ENCODE peak calls at places on chromosome 4, in six cellular contexts. C is activated CD4-positive, alpha-beta T cell treated with anti-CD3 and anti-CD28 coated beads, Interleukin-2, amount 10 ng/mL, durations not matched to agents 7 days and 5 days; N is AG04450; E is HS-5; D is activated gamma-delta T cell treated with Interleukin-2 at 50 U/mL for 16 hours; T is SW480. R is an unnamed sample.

GRCh38 chr4:7805533-7806079 is 134.1 kb downstream of the AFAP1 start:
- DNase-seq in D (no peak), C (no peak), N (peak; percentile 85), E (peak; percentile 88), T (peak; percentile 11), R (no peak)

GRCh38 chr4:3320361-3321023 is 27.7 kb downstream of the RGS12 start:
- DNase-seq in N (no peak), E (no peak), C (no peak), T (no peak), D (no peak), R (no peak)

GRCh38 chr4:21649691-21650090 is 298.9 kb downstream of the KCNIP4 start:
- DNase-seq in D (no peak), T (no peak), C (no peak), E (no peak), N (no peak), R (no peak)

GRCh38 chr4:141609243-141609642 is 27.1 kb upstream of the IL15 start:
- DNase-seq in T (no peak), C (no peak), D (no peak), N (no peak), E (no peak), R (no peak)

GRCh38 chr4:34182346-34182745 is 2062.0 kb downstream of the ARAP2 start:
- DNase-seq in N (no peak), C (no peak), E (no peak), D (no peak), T (no peak), R (no peak)

GRCh38 chr4:156764145-156764544 is 207.5 kb downstream of the PDGFC start:
- DNase-seq in E (peak; percentile 37), T (no peak), N (no peak), D (no peak), C (no peak), R (no peak)

GRCh38 chr4:87589531-87589930 is 18.8 kb upstream of the DSPP start:
- DNase-seq in C (no peak), T (no peak), E (peak; percentile 85), D (no peak), N (peak; percentile 56), R (no peak)

GRCh38 chr4:66574145-66574978 is 904.1 kb upstream of the EPHA5 start:
- DNase-seq in N (no peak), C (no peak), D (no peak), E (peak; percentile 77), T (no peak), R (no peak)

GRCh38 chr4:8110071-8110986 is 48.3 kb downstream of the ABLIM2 start:
- DNase-seq in C (no peak), N (no peak), E (no peak), T (no peak), D (no peak), R (no peak)

GRCh38 chr4:171718069-171718468 is 95.1 kb upstream of the GALNTL6 start:
- DNase-seq in E (no peak), N (no peak), D (no peak), T (no peak), C (no peak), R (no peak)

GRCh38 chr4:155889946-155890345 is 13.6 kb upstream of the TDO2 start:
- DNase-seq in D (no peak), C (no peak), E (no peak), T (no peak), N (no peak), R (no peak)

GRCh38 chr4:55001538-55001937 is 123.9 kb downstream of the KDR start:
- DNase-seq in N (no peak), T (no peak), C (no peak), D (no peak), E (no peak), R (no peak)

GRCh38 chr4:160745126-160745525 is 1418.7 kb downstream of the FSTL5 start:
- DNase-seq in N (no peak), T (no peak), C (no peak), D (no peak), E (peak; percentile 3), R (no peak)

GRCh38 chr4:103994059-103994458 is 274.3 kb upstream of the TACR3 start:
- DNase-seq in D (no peak), T (peak; percentile 9), C (no peak), E (no peak), N (no peak), R (no peak)

GRCh38 chr4:176099314-176099713 is 33.7 kb downstream of the WDR17 start:
- DNase-seq in D (no peak), E (no peak), C (no peak), T (no peak), N (no peak), R (no peak)

GRCh38 chr4:3630934-3631585 is 98.8 kb upstream of the LRPAP1 start:
- DNase-seq in C (no peak), D (no peak), T (no peak), N (no peak), E (no peak), R (no peak)

GRCh38 chr4:186137193-186137792 is 32.8 kb downstream of the FAM149A start:
- DNase-seq in E (no peak), C (no peak), N (no peak), D (no peak), T (peak; percentile 21), R (no peak)

GRCh38 chr4:52144303-52144849 is 93.3 kb downstream of the SPATA18 start:
- DNase-seq in N (no peak), E (no peak), D (no peak), T (no peak), C (no peak), R (no peak)

GRCh38 chr4:47287735-47288134 is 175.8 kb downstream of the COMMD8 start:
- DNase-seq in N (peak; percentile 34), E (peak; percentile 10), T (peak; percentile 12), C (no peak), D (no peak), R (no peak)

GRCh38 chr4:26474551-26474950 is 15.7 kb downstream of the CCKAR start:
- DNase-seq in D (no peak), C (no peak), T (no peak), E (no peak), N (no peak), R (no peak)

GRCh38 chr4:6290769-6291547 is 21.3 kb downstream of the WFS1 start:
- DNase-seq in C (no peak), N (no peak), T (no peak), D (no peak), E (no peak), R (no peak)

GRCh38 chr4:48939785-48940184 is 33.2 kb upstream of the OCIAD2 start:
- DNase-seq in N (peak; percentile 39), C (no peak), T (peak; percentile 58), D (no peak), E (peak; percentile 71), R (no peak)

GRCh38 chr4:20809796-20810195 is 109.5 kb downstream of the PACRGL start:
- DNase-seq in T (peak; percentile 33), D (no peak), E (no peak), C (no peak), N (no peak), R (no peak)

GRCh38 chr4:13522282-13523104 is 21.8 kb downstream of the NKX3-2 start:
- DNase-seq in C (no peak), D (no peak), T (no peak), N (no peak), E (no peak), R (no peak)

GRCh38 chr4:86685401-86685800 is 91.3 kb downstream of the PTPN13 start:
- DNase-seq in D (no peak), T (no peak), C (no peak), N (no peak), E (no peak), R (no peak)

GRCh38 chr4:13367244-13367643 is 116.9 kb downstream of the RAB28 start:
- DNase-seq in T (no peak), E (no peak), N (no peak), C (no peak), D (no peak), R (no peak)

GRCh38 chr4:82621212-82621611 is 59.4 kb upstream of the TMEM150C start:
- DNase-seq in D (no peak), T (no peak), N (no peak), E (no peak), C (no peak), R (no peak)

GRCh38 chr4:120156115-120156718 is 89.6 kb upstream of the MAD2L1 start:
- DNase-seq in N (peak; percentile 49), E (peak; percentile 50), T (peak; percentile 27), C (peak; percentile 60), D (peak; percentile 15), R (peak; percentile 33)

GRCh38 chr4:1221155-1221870 is 27.6 kb downstream of the CTBP1 start:
- DNase-seq in E (no peak), C (no peak), T (no peak), N (no peak), D (no peak), R (no peak)

GRCh38 chr4:181261279-181261678 is 981.9 kb upstream of the TENM3 start:
- DNase-seq in T (no peak), C (no peak), E (no peak), D (no peak), N (peak; percentile 3), R (no peak)

GRCh38 chr4:33780952-33781655 is 2463.2 kb downstream of the ARAP2 start:
- DNase-seq in E (peak; percentile 59), N (no peak), C (no peak), T (peak; percentile 8), D (no peak), R (no peak)

GRCh38 chr4:101563126-101563525 is 215.8 kb upstream of the PPP3CA start:
- DNase-seq in C (no peak), D (no peak), E (no peak), N (no peak), T (no peak), R (no peak)

GRCh38 chr4:162163892-162164759 is at the start of gene FSTL5:
- DNase-seq in E (peak; percentile 42), T (peak; percentile 18), N (no peak), D (peak; percentile 4), C (peak; percentile 39), R (no peak)

GRCh38 chr4:78939667-78940008 is 400 bp upstream of the PAQR3 start:
- DNase-seq in T (no peak), C (peak; percentile 16), E (no peak), D (no peak), N (no peak), R (peak; percentile 29)

GRCh38 chr4:113328514-113328913 is 279.1 kb downstream of the ANK2 start:
- DNase-seq in N (no peak), T (no peak), E (no peak), C (no peak), D (no peak), R (peak; percentile 12)

GRCh38 chr4:166003811-166004210 is 130.8 kb downstream of the TLL1 start:
- DNase-seq in D (no peak), T (no peak), C (no peak), E (no peak), N (no peak), R (no peak)

R was measured in DND-41.